ENCODE peak calls at places on chromosome 3, in six cellular contexts. T, X, F, N, G and C are unnamed samples.

GRCh38 chr3:188286087-188286513 is 132.1 kb downstream of the LPP start:
- DNase-seq in G (peak; percentile 99), F (no peak), N (peak; percentile 98), T (peak; percentile 90), X (peak; percentile 99), C (peak; percentile 92)

GRCh38 chr3:95815828-95816227 is 998.6 kb upstream of the EPHA6 start:
- DNase-seq in F (peak; percentile 10), G (no peak), X (no peak), T (no peak), N (no peak), C (no peak)

GRCh38 chr3:184748219-184749135 is 36.6 kb upstream of the MAGEF1 start:
- DNase-seq in G (no peak), F (peak; percentile 59), X (peak; percentile 9), N (peak; percentile 23), T (peak; percentile 56), C (peak; percentile 85)

GRCh38 chr3:75906555-75907112 is 121.3 kb upstream of the ZNF717 start:
- DNase-seq in N (peak; percentile 70), F (peak; percentile 34), G (peak; percentile 20), X (peak; percentile 26), T (no peak), C (peak; percentile 46)

GRCh38 chr3:106673926-106674569 is 703.2 kb upstream of the CCDC54 start:
- DNase-seq in F (no peak), X (no peak), N (no peak), G (no peak), T (no peak), C (no peak)

GRCh38 chr3:13800064-13800463 is 79.8 kb downstream of the WNT7A start:
- DNase-seq in T (no peak), F (peak; percentile 75), N (no peak), X (no peak), G (no peak), C (no peak)

GRCh38 chr3:167095976-167096375 is 284.1 kb downstream of the ZBBX start:
- DNase-seq in X (no peak), N (no peak), T (no peak), G (no peak), F (no peak), C (no peak)

GRCh38 chr3:5891721-5892120 is 704.2 kb downstream of the EDEM1 start:
- DNase-seq in F (peak; percentile 27), N (peak; percentile 5), X (no peak), T (no peak), G (no peak), C (no peak)

GRCh38 chr3:127803619-127804018 is 18.7 kb downstream of the MGLL start:
- DNase-seq in F (no peak), N (peak; percentile 88), T (no peak), X (peak; percentile 98), G (peak; percentile 96), C (peak; percentile 98)

GRCh38 chr3:32155117-32155516 is 48.7 kb downstream of the GPD1L start:
- DNase-seq in T (no peak), F (no peak), X (no peak), G (no peak), N (no peak), C (peak; percentile 68)

GRCh38 chr3:4476507-4476906 is 9.4 kb upstream of the SUMF1 start:
- DNase-seq in F (no peak), N (no peak), X (peak; percentile 54), G (no peak), T (no peak), C (no peak)

GRCh38 chr3:144031938-144032337 is 60.3 kb downstream of the DIPK2A start:
- DNase-seq in G (no peak), N (no peak), X (peak; percentile 5), T (peak; percentile 90), F (peak; percentile 81), C (peak; percentile 30)

GRCh38 chr3:4820296-4821121 is 158.7 kb upstream of the BHLHE40 start:
- DNase-seq in T (no peak), X (no peak), N (no peak), F (no peak), G (no peak), C (no peak)

DNA sequence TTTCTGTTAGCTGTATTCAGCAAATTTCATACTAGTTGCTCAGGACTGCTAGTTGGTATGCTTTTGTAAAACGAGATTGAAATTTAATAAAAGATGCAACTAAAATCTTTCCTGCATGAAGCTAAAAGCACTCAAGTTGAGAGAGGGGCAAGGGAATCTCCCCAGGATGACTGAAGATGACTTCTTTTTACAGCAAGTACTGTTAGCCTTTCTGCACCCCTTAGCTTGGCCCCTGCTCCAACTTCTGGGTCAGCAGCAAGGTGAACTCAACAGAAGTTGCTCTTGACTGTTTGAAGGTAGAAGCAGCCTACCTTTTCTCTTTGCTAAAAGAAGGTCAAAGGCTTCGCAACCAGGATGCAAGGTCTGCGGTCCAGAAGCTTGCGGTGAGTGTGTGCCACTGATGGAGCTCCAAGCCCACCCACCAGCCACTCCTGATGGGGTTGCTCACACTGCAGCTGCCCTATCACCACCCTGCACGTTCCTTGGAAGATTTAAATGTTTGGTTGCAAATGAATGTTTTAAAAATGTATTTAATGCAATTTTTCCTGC is 32.5 kb downstream of the NME9 start:
- DNase-seq in N (no peak), F (no peak), G (no peak), T (no peak), X (no peak), C (no peak)
- H3K4me3 ChIP-seq in N (no peak overlapping the region), F (no peak overlapping the region), G (no peak overlapping the region), T (no peak overlapping the region), X (no peak overlapping the region), C (no peak overlapping the region)

GRCh38 chr3:9037113-9037715 is 73.9 kb upstream of the RAD18 start:
- DNase-seq in G (no peak), F (peak; percentile 27), X (peak; percentile 49), T (no peak), N (peak; percentile 20), C (no peak)
- H3K4me3 ChIP-seq in G (no peak overlapping the region), F (no peak overlapping the region), X (no peak overlapping the region), T (no peak overlapping the region), N (no peak overlapping the region), C (no peak overlapping the region)

GRCh38 chr3:108133858-108134554 is 43.2 kb upstream of the CD47 start:
- DNase-seq in X (no peak), G (no peak), N (no peak), F (no peak), T (no peak), C (no peak)

GRCh38 chr3:108131795-108132134 is 40.9 kb upstream of the CD47 start:
- DNase-seq in T (no peak), G (no peak), F (no peak), N (no peak), X (no peak), C (no peak)

GRCh38 chr3:108134555-108134880 is 43.7 kb upstream of the CD47 start:
- DNase-seq in X (no peak), N (no peak), G (no peak), T (no peak), F (no peak), C (no peak)

GRCh38 chr3:108131105-108131794 is 40.4 kb upstream of the CD47 start:
- DNase-seq in X (peak; percentile 94), N (peak; percentile 72), F (no peak), T (no peak), G (peak; percentile 81), C (peak; percentile 96)

GRCh38 chr3:108132727-108133373 is 42.0 kb upstream of the CD47 start:
- DNase-seq in T (no peak), X (peak; percentile 70), N (peak; percentile 57), F (no peak), G (peak; percentile 21), C (peak; percentile 87)
- H3K4me3 ChIP-seq in T (no peak overlapping the region), X (no peak overlapping the region), N (peak overlapping the region; percentile 22), F (no peak overlapping the region), G (no peak overlapping the region), C (no peak overlapping the region)

GRCh38 chr3:129793947-129794318 is 99.6 kb downstream of the TMCC1 start:
- DNase-seq in T (no peak), N (no peak), X (no peak), G (no peak), F (no peak), C (peak; percentile 49)
- H3K4me3 ChIP-seq in T (no peak overlapping the region), N (no peak overlapping the region), X (peak overlapping the region; percentile 19), G (no peak overlapping the region), F (no peak overlapping the region), C (peak overlapping the region; percentile 47)

DNA sequence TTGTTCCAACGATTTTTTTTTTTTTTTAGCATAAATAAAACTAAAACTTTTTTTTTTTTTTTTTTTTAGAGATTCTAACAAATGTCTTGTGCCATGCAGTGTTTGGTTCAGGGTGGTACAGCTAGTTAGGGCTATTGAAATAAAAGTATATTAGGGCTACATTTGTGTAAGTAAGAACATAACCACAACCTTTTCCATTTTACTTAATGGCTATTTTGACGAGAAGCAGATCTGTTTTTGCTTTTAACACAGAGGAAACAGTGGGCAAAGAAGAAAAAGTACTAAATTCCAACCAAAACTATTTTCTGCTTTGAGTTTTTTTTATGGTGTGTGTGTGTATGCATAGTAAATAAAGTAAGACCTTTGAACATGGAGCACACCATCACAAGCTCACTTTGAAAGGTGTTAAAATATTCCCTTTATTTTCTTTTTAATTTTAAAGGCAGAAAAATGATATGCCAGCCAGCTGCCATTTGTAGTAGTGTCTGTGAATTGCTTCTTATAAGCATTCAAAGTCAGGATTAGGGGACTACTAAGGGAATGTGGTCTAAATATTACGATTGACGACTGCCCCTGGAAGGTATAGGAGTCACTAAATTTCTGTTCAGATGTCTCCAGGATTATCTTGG is 3.0 kb downstream of the RARB start:
- DNase-seq in F (no peak), X (peak; percentile 38), T (no peak), G (no peak), N (no peak), C (no peak)
- H3K4me3 ChIP-seq in F (no peak overlapping the region), X (no peak overlapping the region), T (peak overlapping the region; percentile 78), G (no peak overlapping the region), N (peak overlapping the region; percentile 77), C (no peak overlapping the region)